ENCODE peak calls at places on chromosomes 6 and 20, in seven cellular contexts. One of them, this sample, is unnamed.

GRCh38 chr6:53492860-53493634 is 51.9 kb downstream of the GCLC start:
- DNase-seq in H1: peak
- DNase-seq in K562: peak
- DNase-seq in HCT116: peak
- DNase-seq in GM12878: no peak
- DNase-seq in SK-N-SH: peak
- DNase-seq in HepG2: peak
- DNase-seq in this sample: peak

GRCh38 chr20:24834310-24834709 is 114.8 kb upstream of the CST7 start:
- DNase-seq in K562: no peak
- DNase-seq in SK-N-SH: no peak
- DNase-seq in H1: no peak
- DNase-seq in HCT116: no peak
- DNase-seq in HepG2: no peak
- DNase-seq in GM12878: no peak
- DNase-seq in this sample: no peak

GRCh38 chr6:144561455-144562043 is 276.4 kb downstream of the UTRN start:
- DNase-seq in SK-N-SH: no peak
- DNase-seq in H1: no peak
- DNase-seq in HCT116: no peak
- DNase-seq in GM12878: no peak
- DNase-seq in HepG2: no peak
- DNase-seq in K562: no peak
- DNase-seq in this sample: no peak

GRCh38 chr6:154736613-154737259 is 3.5 kb downstream of the SCAF8 start:
- DNase-seq in HepG2: no peak
- DNase-seq in SK-N-SH: no peak
- DNase-seq in K562: no peak
- DNase-seq in GM12878: no peak
- DNase-seq in H1: no peak
- DNase-seq in HCT116: no peak
- DNase-seq in this sample: no peak

GRCh38 chr20:48538058-48538825 is 289.6 kb downstream of the PREX1 start:
- DNase-seq in SK-N-SH: no peak
- DNase-seq in GM12878: no peak
- DNase-seq in H1: no peak
- DNase-seq in HCT116: peak
- DNase-seq in K562: no peak
- DNase-seq in HepG2: peak
- DNase-seq in this sample: peak

GRCh38 chr20:60937581-60937980 is 314.5 kb upstream of the CDH4 start:
- DNase-seq in GM12878: no peak
- DNase-seq in SK-N-SH: no peak
- DNase-seq in K562: no peak
- DNase-seq in HCT116: no peak
- DNase-seq in H1: no peak
- DNase-seq in HepG2: no peak
- DNase-seq in this sample: no peak

GRCh38 chr6:155125916-155126315 is 130.8 kb downstream of the TIAM2 start:
- DNase-seq in SK-N-SH: no peak
- DNase-seq in GM12878: no peak
- DNase-seq in K562: no peak
- DNase-seq in HCT116: no peak
- DNase-seq in H1: no peak
- DNase-seq in HepG2: no peak
- DNase-seq in this sample: no peak

GRCh38 chr6:169189227-169189626 is 64.4 kb downstream of the THBS2 start:
- DNase-seq in H1: no peak
- DNase-seq in K562: no peak
- DNase-seq in HCT116: no peak
- DNase-seq in SK-N-SH: no peak
- DNase-seq in GM12878: no peak
- DNase-seq in HepG2: no peak
- DNase-seq in this sample: no peak

GRCh38 chr6:1384549-1385128 is 4.7 kb upstream of the FOXF2 start:
- DNase-seq in HCT116: no peak
- DNase-seq in K562: no peak
- DNase-seq in SK-N-SH: no peak
- DNase-seq in H1: no peak
- DNase-seq in HepG2: no peak
- DNase-seq in GM12878: no peak
- DNase-seq in this sample: no peak

GRCh38 chr6:100305237-100305869 is 159.4 kb downstream of the SIM1 start:
- DNase-seq in GM12878: no peak
- DNase-seq in HepG2: no peak
- DNase-seq in SK-N-SH: no peak
- DNase-seq in K562: no peak
- DNase-seq in HCT116: no peak
- DNase-seq in H1: no peak
- DNase-seq in this sample: no peak

GRCh38 chr6:4620284-4621228 is 155.6 kb upstream of the CDYL start:
- DNase-seq in HCT116: no peak
- DNase-seq in K562: peak
- DNase-seq in GM12878: no peak
- DNase-seq in HepG2: no peak
- DNase-seq in SK-N-SH: no peak
- DNase-seq in H1: no peak
- DNase-seq in this sample: peak

GRCh38 chr6:138455746-138456392 is 43.4 kb downstream of the NHSL1 start:
- DNase-seq in SK-N-SH: no peak
- DNase-seq in HCT116: peak
- DNase-seq in K562: no peak
- DNase-seq in H1: no peak
- DNase-seq in HepG2: no peak
- DNase-seq in GM12878: peak
- DNase-seq in this sample: no peak

GRCh38 chr6:91580635-91581034 is 993.8 kb upstream of the MAP3K7 start:
- DNase-seq in HepG2: no peak
- DNase-seq in SK-N-SH: no peak
- DNase-seq in HCT116: no peak
- DNase-seq in H1: no peak
- DNase-seq in GM12878: no peak
- DNase-seq in K562: no peak
- DNase-seq in this sample: no peak

GRCh38 chr6:145848555-145848954 is 34.0 kb upstream of the FBXO30 start:
- DNase-seq in K562: no peak
- DNase-seq in HCT116: no peak
- DNase-seq in HepG2: no peak
- DNase-seq in SK-N-SH: peak
- DNase-seq in GM12878: no peak
- DNase-seq in H1: no peak
- DNase-seq in this sample: no peak

GRCh38 chr6:14661188-14661587 is 543.6 kb downstream of the CD83 start:
- DNase-seq in K562: no peak
- DNase-seq in SK-N-SH: no peak
- DNase-seq in HepG2: no peak
- DNase-seq in HCT116: no peak
- DNase-seq in GM12878: peak
- DNase-seq in H1: no peak
- DNase-seq in this sample: no peak

GRCh38 chr6:90336591-90336990 is 39.9 kb upstream of the BACH2 start:
- DNase-seq in SK-N-SH: no peak
- DNase-seq in H1: no peak
- DNase-seq in HepG2: no peak
- DNase-seq in HCT116: no peak
- DNase-seq in K562: no peak
- DNase-seq in GM12878: no peak
- DNase-seq in this sample: no peak

GRCh38 chr6:79079425-79080130 is 1.5 kb upstream of the PHIP start:
- DNase-seq in GM12878: no peak
- DNase-seq in K562: no peak
- DNase-seq in H1: no peak
- DNase-seq in HepG2: no peak
- DNase-seq in HCT116: no peak
- DNase-seq in SK-N-SH: no peak
- DNase-seq in this sample: no peak

GRCh38 chr20:52799130-52799529 is 173.0 kb upstream of the TSHZ2 start:
- DNase-seq in GM12878: no peak
- DNase-seq in HCT116: no peak
- DNase-seq in H1: no peak
- DNase-seq in K562: no peak
- DNase-seq in HepG2: no peak
- DNase-seq in SK-N-SH: no peak
- DNase-seq in this sample: no peak

GRCh38 chr6:45531999-45532605 is 154.4 kb upstream of the SUPT3H start:
- DNase-seq in GM12878: no peak
- DNase-seq in H1: no peak
- DNase-seq in HCT116: no peak
- DNase-seq in HepG2: no peak
- DNase-seq in SK-N-SH: no peak
- DNase-seq in K562: no peak
- DNase-seq in this sample: no peak

GRCh38 chr6:121549741-121550140 is 114.3 kb downstream of the GJA1 start:
- DNase-seq in SK-N-SH: no peak
- DNase-seq in HepG2: no peak
- DNase-seq in K562: no peak
- DNase-seq in GM12878: no peak
- DNase-seq in HCT116: no peak
- DNase-seq in H1: no peak
- DNase-seq in this sample: peak

GRCh38 chr6:121548146-121548545 is 112.7 kb downstream of the GJA1 start:
- DNase-seq in H1: no peak
- DNase-seq in K562: no peak
- DNase-seq in HCT116: no peak
- DNase-seq in GM12878: no peak
- DNase-seq in SK-N-SH: no peak
- DNase-seq in HepG2: no peak
- DNase-seq in this sample: no peak

GRCh38 chr6:121555201-121555600 is 119.8 kb downstream of the GJA1 start:
- DNase-seq in K562: no peak
- DNase-seq in HepG2: no peak
- DNase-seq in H1: no peak
- DNase-seq in GM12878: no peak
- DNase-seq in HCT116: no peak
- DNase-seq in SK-N-SH: no peak
- DNase-seq in this sample: no peak

GRCh38 chr6:121544691-121545090 is 109.2 kb downstream of the GJA1 start:
- DNase-seq in GM12878: no peak
- DNase-seq in H1: no peak
- DNase-seq in SK-N-SH: no peak
- DNase-seq in HCT116: no peak
- DNase-seq in K562: no peak
- DNase-seq in HepG2: no peak
- DNase-seq in this sample: no peak

GRCh38 chr6:121550491-121551010 is 115.1 kb downstream of the GJA1 start:
- DNase-seq in HepG2: no peak
- DNase-seq in HCT116: no peak
- DNase-seq in SK-N-SH: no peak
- DNase-seq in GM12878: no peak
- DNase-seq in K562: no peak
- DNase-seq in H1: no peak
- DNase-seq in this sample: no peak
- TF ChIP-seq JUND in HepG2: no peak
- TF ChIP-seq JUND in HCT116: no peak
- TF ChIP-seq JUND in SK-N-SH: no peak
- TF ChIP-seq JUND in GM12878: no peak
- TF ChIP-seq JUND in K562: no peak
- TF ChIP-seq JUND in H1: no peak
- TF ChIP-seq JUND in this sample: no peak

GRCh38 chr6:27096834-27097511 is 150.5 kb upstream of the PRSS16 start:
- DNase-seq in H1: peak
- DNase-seq in SK-N-SH: peak
- DNase-seq in GM12878: no peak
- DNase-seq in K562: peak
- DNase-seq in HepG2: no peak
- DNase-seq in HCT116: peak
- DNase-seq in this sample: no peak
- TF ChIP-seq JUND in H1: no peak
- TF ChIP-seq JUND in SK-N-SH: no peak
- TF ChIP-seq JUND in GM12878: no peak
- TF ChIP-seq JUND in K562: no peak
- TF ChIP-seq JUND in HepG2: no peak
- TF ChIP-seq JUND in HCT116: no peak
- TF ChIP-seq JUND in this sample: no peak

GRCh38 chr6:166554316-166554715 is 32.2 kb downstream of the RAMACL start:
- DNase-seq in GM12878: no peak
- DNase-seq in HCT116: no peak
- DNase-seq in H1: no peak
- DNase-seq in HepG2: no peak
- DNase-seq in SK-N-SH: no peak
- DNase-seq in K562: no peak
- DNase-seq in this sample: no peak
- TF ChIP-seq JUND in GM12878: no peak
- TF ChIP-seq JUND in HCT116: no peak
- TF ChIP-seq JUND in H1: no peak
- TF ChIP-seq JUND in HepG2: no peak
- TF ChIP-seq JUND in SK-N-SH: no peak
- TF ChIP-seq JUND in K562: no peak
- TF ChIP-seq JUND in this sample: no peak

DNA sequence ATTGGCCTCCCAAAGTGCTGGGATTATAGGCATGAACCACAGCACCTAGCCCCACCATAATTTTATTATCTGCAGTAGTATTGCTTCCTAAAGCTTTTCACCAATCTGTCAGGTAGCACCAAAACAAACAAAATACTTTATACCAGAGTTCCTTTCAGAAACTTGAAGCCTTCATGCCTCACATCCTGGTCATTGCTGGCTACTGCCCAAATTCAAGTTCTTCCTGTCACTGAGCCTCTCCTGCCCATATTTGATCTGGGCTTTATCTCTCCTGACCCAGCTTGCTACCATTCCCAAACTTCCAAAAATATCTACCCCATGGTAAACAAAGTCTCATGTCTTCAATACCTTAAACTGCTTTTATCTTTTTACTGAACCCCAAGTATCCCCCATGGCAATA is 34.9 kb upstream of the DST start:
- DNase-seq in HepG2: no peak
- DNase-seq in SK-N-SH: no peak
- DNase-seq in HCT116: no peak
- DNase-seq in H1: no peak
- DNase-seq in GM12878: no peak
- DNase-seq in K562: no peak
- DNase-seq in this sample: no peak
- TF ChIP-seq JUND in HepG2: no peak
- TF ChIP-seq JUND in SK-N-SH: no peak
- TF ChIP-seq JUND in HCT116: no peak
- TF ChIP-seq JUND in H1: no peak
- TF ChIP-seq JUND in GM12878: no peak
- TF ChIP-seq JUND in K562: no peak
- TF ChIP-seq JUND in this sample: no peak

This sample was measured in T47D.